ENCODE peak calls at places on chromosome 18, in seven cellular contexts. N is MM.1S, J is lower lobe of right lung, B is brain microvascular endothelial cell, A is tibial nerve, W is sigmoid colon, F is spleen. T is an unnamed sample.

GRCh38 chr18:34661464-34662087 is 48.5 kb upstream of the DTNA start:
- DNase-seq in N (peak), J (no peak), B (peak), A (peak), W (no peak), F (no peak), T (no peak)

GRCh38 chr18:77208969-77209368 is 40.7 kb upstream of the GALR1 start:
- DNase-seq in N (peak), J (no peak), B (peak), A (no peak), W (peak), F (no peak), T (peak)

GRCh38 chr18:78873916-78874505 is 105.6 kb upstream of the SALL3 start:
- DNase-seq in N (no peak), J (no peak), B (no peak), A (no peak), W (no peak), F (no peak), T (no peak)

GRCh38 chr18:47752796-47753645 is 177.4 kb downstream of the SMAD2 start:
- DNase-seq in N (no peak), J (no peak), B (no peak), A (no peak), W (no peak), F (no peak), T (no peak)

GRCh38 chr18:59324623-59324971 is 6.1 kb upstream of the CPLX4 start:
- DNase-seq in N (no peak), J (no peak), B (no peak), A (no peak), W (no peak), F (no peak), T (no peak)

GRCh38 chr18:79570266-79571201 is 109.1 kb upstream of the CTDP1 start:
- DNase-seq in N (no peak), J (peak), B (peak), A (no peak), W (peak), F (peak), T (peak)

GRCh38 chr18:23450022-23450421 is 3.1 kb upstream of the RIOK3 start:
- DNase-seq in N (no peak), J (no peak), B (no peak), A (no peak), W (no peak), F (no peak), T (no peak)

GRCh38 chr18:34153711-34154110 is 71.0 kb downstream of the NOL4 start:
- DNase-seq in N (no peak), J (no peak), B (peak), A (no peak), W (no peak), F (no peak), T (no peak)

GRCh38 chr18:9404565-9405060 is 70.0 kb downstream of the TWSG1 start:
- DNase-seq in N (no peak), J (no peak), B (no peak), A (no peak), W (no peak), F (peak), T (peak)

GRCh38 chr18:73842795-73843394 is 304.7 kb downstream of the FBXO15 start:
- DNase-seq in N (peak), J (no peak), B (peak), A (peak), W (no peak), F (no peak), T (no peak)

GRCh38 chr18:58416704-58417683 is 211.9 kb downstream of the ALPK2 start:
- DNase-seq in N (no peak), J (no peak), B (peak), A (no peak), W (no peak), F (no peak), T (peak)

GRCh38 chr18:25310045-25310444 is 41.9 kb downstream of the ZNF521 start:
- DNase-seq in N (peak), J (no peak), B (peak), A (no peak), W (no peak), F (no peak), T (no peak)

GRCh38 chr18:26134110-26134509 is 441 bp downstream of the PSMA8 start:
- DNase-seq in N (no peak), J (no peak), B (no peak), A (no peak), W (no peak), F (no peak), T (no peak)

GRCh38 chr18:39647627-39648502 is 2082.3 kb upstream of the CELF4 start:
- DNase-seq in N (no peak), J (no peak), B (peak), A (no peak), W (no peak), F (no peak), T (no peak)

GRCh38 chr18:35458677-35459441 is 38.9 kb downstream of the INO80C start:
- DNase-seq in N (peak), J (peak), B (peak), A (no peak), W (peak), F (peak), T (no peak)

GRCh38 chr18:28718696-28719095 is 541.8 kb upstream of the CDH2 start:
- DNase-seq in N (no peak), J (no peak), B (no peak), A (no peak), W (no peak), F (no peak), T (no peak)

GRCh38 chr18:26777316-26778053 is 88.0 kb downstream of the AQP4 start:
- DNase-seq in N (no peak), J (no peak), B (no peak), A (no peak), W (no peak), F (no peak), T (no peak)

GRCh38 chr18:71942433-71942832 is 601.7 kb downstream of the CBLN2 start:
- DNase-seq in N (no peak), J (no peak), B (no peak), A (no peak), W (no peak), F (no peak), T (no peak)

GRCh38 chr18:75176849-75177248 is 32.1 kb downstream of the PTGR3 start:
- DNase-seq in N (no peak), J (no peak), B (no peak), A (no peak), W (no peak), F (no peak), T (no peak)
- TF ChIP-seq CTCF in N (no peak), J (no peak), B (no peak), A (no peak), W (no peak), F (no peak), T (no peak)

DNA sequence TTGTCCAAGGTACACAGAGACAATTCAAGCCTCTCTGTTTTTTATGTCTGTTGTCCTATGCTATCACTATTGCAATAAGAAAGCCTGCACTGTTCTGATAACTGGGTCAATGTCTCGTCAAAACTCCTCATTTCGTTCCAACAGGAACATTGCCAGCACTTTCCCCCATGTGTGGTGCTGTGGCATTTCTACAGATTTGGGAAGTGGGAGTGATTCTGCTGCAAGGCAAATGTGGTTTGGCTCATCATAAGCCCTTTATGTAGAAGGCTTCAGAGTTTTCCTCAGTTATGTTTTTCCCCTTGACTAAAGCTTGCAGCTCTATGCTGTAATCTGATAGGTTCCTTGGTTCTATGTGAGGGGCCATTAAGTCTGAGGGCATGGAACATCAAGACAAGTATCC is 324.1 kb upstream of the TCF4 start:
- DNase-seq in N (no peak), J (no peak), B (no peak), A (no peak), W (no peak), F (no peak), T (no peak)
- TF ChIP-seq CTCF in N (no peak), J (no peak), B (no peak), A (no peak), W (no peak), F (no peak), T (no peak)

GRCh38 chr18:46458472-46458871 is 198.5 kb downstream of the LOXHD1 start:
- DNase-seq in N (no peak), J (no peak), B (no peak), A (no peak), W (no peak), F (peak), T (no peak)
- TF ChIP-seq CTCF in N (no peak), J (no peak), B (no peak), A (no peak), W (no peak), F (no peak), T (no peak)

GRCh38 chr18:54926593-54927297 is 32.5 kb downstream of the CCDC68 start:
- DNase-seq in N (no peak), J (no peak), B (no peak), A (no peak), W (no peak), F (no peak), T (no peak)

GRCh38 chr18:54932472-54932871 is 26.8 kb downstream of the CCDC68 start:
- DNase-seq in N (no peak), J (no peak), B (no peak), A (no peak), W (no peak), F (no peak), T (no peak)

GRCh38 chr18:54928236-54928635 is 31.0 kb downstream of the CCDC68 start:
- DNase-seq in N (no peak), J (no peak), B (no peak), A (no peak), W (no peak), F (no peak), T (no peak)

DNA sequence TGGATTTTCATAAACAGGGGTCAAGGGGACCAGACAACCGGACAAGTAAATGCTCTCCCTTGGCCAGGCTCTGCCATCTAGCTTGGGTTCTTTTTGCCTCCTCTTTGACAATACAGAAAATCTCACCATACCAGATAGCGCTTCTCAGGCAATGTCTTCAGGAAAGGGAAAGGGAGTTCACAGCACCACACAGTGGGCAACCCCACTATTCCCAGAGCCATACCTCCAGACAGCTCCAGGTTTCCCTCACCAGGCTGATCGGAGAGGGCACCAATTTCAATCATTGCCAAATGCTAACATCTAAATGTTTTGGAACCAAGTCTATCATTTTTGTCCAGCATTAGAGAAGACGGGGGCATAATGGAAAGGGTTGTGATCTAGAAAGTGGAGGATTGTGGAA is 28.1 kb downstream of the CCDC68 start:
- DNase-seq in N (no peak), J (no peak), B (no peak), A (no peak), W (no peak), F (no peak), T (no peak)
- TF ChIP-seq CTCF in N (no peak), J (no peak), B (peak), A (no peak), W (no peak), F (no peak), T (no peak)

GRCh38 chr18:21857871-21858270 is 117.3 kb downstream of the MIB1 start:
- DNase-seq in N (no peak), J (no peak), B (no peak), A (no peak), W (no peak), F (no peak), T (no peak)
- TF ChIP-seq CTCF in N (no peak), J (no peak), B (no peak), A (no peak), W (no peak), F (no peak), T (no peak)

DNA sequence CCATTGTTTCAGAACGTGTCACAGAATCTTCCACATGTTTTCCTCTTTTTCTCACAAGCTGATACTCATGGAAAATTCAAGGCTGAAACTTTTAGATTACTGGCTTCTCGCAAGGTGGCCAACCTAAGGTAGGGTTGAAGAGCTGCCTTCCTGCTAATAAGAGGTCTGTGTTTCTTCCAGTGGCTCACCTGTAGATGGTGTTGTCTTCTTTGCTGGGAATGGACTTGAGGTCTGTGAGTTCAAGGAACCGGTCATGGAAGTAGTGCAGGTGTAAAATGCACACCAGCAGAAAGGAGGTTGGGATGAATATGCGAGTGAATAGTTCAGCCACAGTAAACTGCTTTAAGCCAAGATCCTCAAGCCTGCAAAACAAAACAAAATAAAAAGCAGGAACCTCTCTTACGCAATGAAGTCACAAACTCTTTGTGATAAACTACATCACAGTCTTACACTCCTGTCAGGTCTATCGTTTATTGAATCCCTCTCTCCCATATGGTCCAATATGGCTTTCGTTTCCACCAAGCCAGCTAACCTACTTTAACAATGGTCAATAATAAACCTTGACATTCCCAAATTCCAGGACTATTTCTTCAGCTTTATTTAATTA is 258.9 kb downstream of the NAPG start:
- DNase-seq in N (no peak), J (no peak), B (no peak), A (no peak), W (no peak), F (no peak), T (no peak)
- TF ChIP-seq CTCF in N (no peak), J (no peak), B (no peak), A (no peak), W (no peak), F (no peak), T (no peak)

DNA sequence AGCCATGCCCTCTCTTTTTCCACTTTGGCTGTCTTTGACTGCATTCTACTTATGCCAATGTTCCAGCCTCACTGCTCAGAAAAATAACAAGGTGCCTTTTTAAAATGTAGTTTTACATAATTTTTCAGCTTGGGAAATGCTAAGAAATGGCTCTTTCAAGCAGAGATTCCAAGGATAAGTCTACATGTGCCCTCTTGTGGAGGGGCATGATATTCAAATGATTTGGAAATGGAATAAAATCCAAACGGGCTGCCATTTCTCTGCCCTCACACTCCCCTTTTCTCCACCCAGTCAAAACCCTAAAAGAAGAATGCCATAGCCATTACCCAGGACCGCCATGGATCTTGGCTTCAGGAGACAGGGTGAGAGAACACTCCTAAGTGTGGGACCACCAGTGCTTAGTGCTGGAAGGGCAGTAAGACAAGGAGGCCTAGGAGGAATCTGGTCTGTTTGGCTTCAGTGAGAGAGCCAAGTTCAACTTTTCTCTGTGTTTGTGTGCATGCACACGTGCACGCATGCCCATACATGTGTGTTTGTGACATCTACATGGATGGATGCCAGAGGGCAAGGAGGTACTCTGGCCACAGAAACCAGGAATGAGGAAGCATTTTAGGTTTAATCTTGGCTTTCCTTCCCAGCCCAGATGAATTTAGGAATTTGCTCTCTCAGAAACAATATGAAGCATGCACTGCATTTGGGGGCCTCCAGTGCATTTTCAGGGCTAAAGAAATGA is 174.0 kb upstream of the SLC14A2 start:
- DNase-seq in N (no peak), J (no peak), B (peak), A (no peak), W (no peak), F (no peak), T (no peak)
- TF ChIP-seq CTCF in N (peak), J (no peak), B (peak), A (no peak), W (no peak), F (no peak), T (no peak)

GRCh38 chr18:68660355-68661183 is 54.3 kb downstream of the TMX3 start:
- DNase-seq in N (peak), J (no peak), B (peak), A (no peak), W (no peak), F (no peak), T (no peak)
- TF ChIP-seq CTCF in N (peak), J (peak), B (peak), A (peak), W (peak), F (peak), T (peak)

GRCh38 chr18:8324343-8325065 is 284.7 kb upstream of the RAB12 start:
- DNase-seq in N (no peak), J (no peak), B (no peak), A (no peak), W (no peak), F (no peak), T (no peak)
- TF ChIP-seq CTCF in N (peak), J (no peak), B (peak), A (no peak), W (no peak), F (no peak), T (no peak)

DNA sequence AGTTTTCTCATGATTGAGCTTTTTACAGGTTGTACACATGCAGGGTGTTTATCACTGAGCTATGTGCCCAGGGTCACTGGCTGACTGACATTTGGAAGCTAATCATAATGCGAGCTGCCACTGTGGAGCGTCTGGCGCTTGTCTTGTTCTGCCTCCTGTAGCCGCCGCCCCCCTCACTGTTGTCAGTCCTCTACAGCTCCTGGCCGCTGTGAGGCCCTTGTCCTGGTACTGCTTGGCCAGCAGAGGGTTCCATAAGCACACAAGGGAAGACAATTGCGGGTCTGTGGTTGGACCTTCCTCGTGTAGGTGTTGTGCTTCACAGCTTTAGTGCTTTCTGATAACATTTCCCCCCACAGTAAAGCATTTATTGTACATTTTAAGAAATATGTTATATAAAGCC is 105.6 kb upstream of the LDLRAD4 start:
- DNase-seq in N (no peak), J (no peak), B (peak), A (no peak), W (peak), F (no peak), T (no peak)
- TF ChIP-seq CTCF in N (no peak), J (peak), B (peak), A (no peak), W (peak), F (no peak), T (no peak)

T was measured in tibial artery.